ENCODE peak calls at places on chromosomes 12 and 14, in seven cellular contexts. F, H, K, S, R, N and W are unnamed samples.

GRCh38 chr14:93543766-93544165 is 113.0 kb downstream of the UNC79 start:
- DNase-seq in N (no peak), F (peak; percentile 23), R (peak; percentile 42), K (no peak), S (peak; percentile 10), H (peak; percentile 19), W (no peak)

GRCh38 chr14:96806836-96807235 is 9.7 kb downstream of the VRK1 start:
- DNase-seq in N (no peak), S (peak; percentile 90), R (no peak), F (no peak), K (no peak), H (no peak), W (no peak)

GRCh38 chr14:76323331-76324050 is 52.4 kb upstream of the ESRRB start:
- DNase-seq in R (no peak), K (no peak), F (no peak), N (no peak), H (no peak), S (no peak), W (no peak)

GRCh38 chr14:104341532-104342434 is 203.4 kb downstream of the KIF26A start:
- DNase-seq in R (peak; percentile 67), F (peak; percentile 40), S (peak; percentile 64), K (peak; percentile 83), N (no peak), H (peak; percentile 88), W (peak; percentile 85)

GRCh38 chr12:68958337-68958736 is 25.4 kb upstream of the CPM start:
- DNase-seq in N (peak; percentile 48), F (no peak), S (no peak), K (no peak), R (no peak), H (no peak), W (no peak)

GRCh38 chr12:52335598-52336262 is 14.5 kb upstream of the KRT83 start:
- DNase-seq in K (no peak), H (no peak), F (no peak), R (peak; percentile 78), S (no peak), N (no peak), W (no peak)

GRCh38 chr14:52263190-52263589 is 4.3 kb upstream of the PTGDR start:
- DNase-seq in S (no peak), N (no peak), H (no peak), F (no peak), R (no peak), K (no peak), W (no peak)

GRCh38 chr14:53640695-53641094 is 315.9 kb downstream of the BMP4 start:
- DNase-seq in H (no peak), N (no peak), F (peak; percentile 13), S (no peak), R (no peak), K (no peak), W (no peak)

GRCh38 chr12:96907681-96908163 is 665 bp downstream of the NEDD1 start:
- DNase-seq in S (peak; percentile 15), H (no peak), R (peak; percentile 42), K (peak; percentile 19), F (peak; percentile 59), N (no peak), W (no peak)

GRCh38 chr14:22545842-22546721 is 42.9 kb downstream of the DAD1 start:
- DNase-seq in S (no peak), N (no peak), H (no peak), R (no peak), F (peak; percentile 93), K (no peak), W (no peak)

GRCh38 chr12:105382771-105383632 is 52.5 kb downstream of the C12orf75 start:
- DNase-seq in K (peak; percentile 63), S (peak; percentile 55), N (peak; percentile 17), F (peak; percentile 84), R (peak; percentile 70), H (peak; percentile 41), W (peak; percentile 49)

GRCh38 chr12:94033112-94033511 is 115.3 kb upstream of the PLXNC1 start:
- DNase-seq in R (no peak), H (no peak), F (no peak), K (no peak), S (no peak), N (no peak), W (no peak)

GRCh38 chr14:102795060-102795925 is 18.0 kb downstream of the TRAF3 start:
- DNase-seq in N (no peak), R (no peak), F (peak; percentile 75), S (peak; percentile 82), H (no peak), K (no peak), W (no peak)

GRCh38 chr14:60645191-60645590 is 4.1 kb downstream of the SIX1 start:
- DNase-seq in H (no peak), K (no peak), S (no peak), N (no peak), R (no peak), F (no peak), W (no peak)

GRCh38 chr12:16611146-16611545 is 5.2 kb upstream of the LMO3 start:
- DNase-seq in R (no peak), N (no peak), K (no peak), H (no peak), S (no peak), F (no peak), W (no peak)

GRCh38 chr12:16610743-16611142 is 4.8 kb upstream of the LMO3 start:
- DNase-seq in S (no peak), H (no peak), R (no peak), F (no peak), N (no peak), K (no peak), W (no peak)

GRCh38 chr12:16613199-16613598 is 7.2 kb upstream of the LMO3 start:
- DNase-seq in S (no peak), R (no peak), H (no peak), K (no peak), N (no peak), F (no peak), W (no peak)

GRCh38 chr12:16610006-16610520 is 4.1 kb upstream of the LMO3 start:
- DNase-seq in R (no peak), S (no peak), F (no peak), N (no peak), H (no peak), K (no peak), W (no peak)

GRCh38 chr12:16612647-16613046 is 6.7 kb upstream of the LMO3 start:
- DNase-seq in F (no peak), N (no peak), R (no peak), K (no peak), H (no peak), S (no peak), W (no peak)
- TF ChIP-seq MAX in F (no peak), N (no peak), R (no peak), K (no peak), H (no peak), S (no peak), W (no peak)

DNA sequence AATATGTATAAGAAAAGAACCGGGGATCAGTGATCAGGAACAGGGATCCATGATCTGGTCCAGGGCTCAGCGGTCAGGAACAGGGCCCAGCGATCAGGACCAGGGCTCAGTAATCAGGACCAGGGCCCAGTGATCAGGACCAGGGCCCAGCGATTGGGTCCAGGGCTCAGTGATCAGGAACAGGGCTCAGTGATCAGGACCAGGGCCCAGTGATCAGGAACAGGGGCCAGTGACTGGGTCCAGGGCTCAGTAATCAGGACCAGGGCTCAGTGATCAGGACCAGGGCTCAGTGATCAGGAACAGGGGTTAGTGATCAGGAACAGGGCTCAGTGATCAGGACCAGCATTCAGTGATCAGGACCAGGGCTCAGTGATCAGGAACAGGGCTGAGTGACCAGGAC is 56.3 kb downstream of the TMEM121 start:
- DNase-seq in H (no peak), R (no peak), F (peak; percentile 18), S (peak; percentile 9), N (no peak), K (no peak), W (no peak)
- H3K4me2 ChIP-seq in H (no peak overlapping the region), R (no peak overlapping the region), F (no peak overlapping the region), S (no peak overlapping the region), N (peak overlapping the region; percentile 9), K (no peak overlapping the region), W (no peak overlapping the region)

DNA sequence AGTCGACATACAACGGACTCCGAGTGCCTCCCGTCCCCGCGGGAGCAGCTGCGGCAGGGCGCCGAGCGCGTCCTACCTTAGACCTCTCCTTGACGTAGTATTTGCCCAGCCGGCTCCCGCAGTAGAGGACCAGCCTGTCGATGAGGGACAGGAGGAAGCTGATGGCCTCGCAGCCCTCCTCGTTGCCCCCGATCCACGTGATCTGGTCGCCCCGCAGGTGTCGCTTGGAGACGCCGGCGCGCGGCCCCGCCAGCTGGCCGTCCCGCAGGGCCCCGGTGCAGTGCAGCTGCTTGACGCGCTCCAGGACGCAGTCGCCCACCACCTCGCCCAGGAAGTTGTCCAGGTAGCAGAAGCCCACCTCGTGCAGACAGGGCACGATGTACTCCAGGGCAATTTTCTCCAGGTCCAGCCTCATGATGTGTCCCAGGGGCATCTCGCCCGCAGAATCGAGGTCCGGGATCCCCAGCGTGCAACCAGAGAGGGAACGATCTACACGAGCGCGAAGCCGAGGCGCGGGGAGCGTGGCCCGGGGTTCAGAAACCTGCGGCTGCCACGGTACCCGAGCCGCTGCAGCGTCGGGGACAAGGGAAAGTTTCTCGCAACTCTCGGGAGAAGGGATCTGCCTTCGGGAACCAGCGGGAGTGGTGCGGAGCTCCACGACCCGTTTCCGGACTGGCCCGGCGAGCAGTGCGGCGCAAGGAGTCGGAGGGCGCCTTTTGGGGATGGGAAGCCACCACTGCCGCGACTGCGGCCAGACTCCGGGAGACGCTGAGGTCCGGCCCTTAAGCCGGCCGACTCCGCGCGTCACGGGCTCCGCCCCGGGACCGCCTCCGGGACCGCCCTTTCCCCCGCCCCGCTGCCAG is at the start of gene EGLN3:
- DNase-seq in S (peak; percentile 55), H (peak; percentile 68), R (peak; percentile 95), F (peak; percentile 78), K (peak; percentile 85), N (no peak), W (peak; percentile 77)
- H3K9ac ChIP-seq in S (peak within 1 kb of the TSS; percentile 59), H (peak within 1 kb of the TSS; percentile 67), R (peak within 1 kb of the TSS; percentile 5), F (peak within 1 kb of the TSS; percentile 4), K (peak within 1 kb of the TSS; percentile 69), N (peak within 1 kb of the TSS; percentile 12), W (peak within 1 kb of the TSS; percentile 37)

GRCh38 chr14:20803221-20803620 is 577 bp upstream of the RNASE1 start:
- DNase-seq in R (no peak), F (no peak), S (no peak), H (no peak), N (no peak), K (peak; percentile 41), W (no peak)

GRCh38 chr14:20799444-20799843 is 3.2 kb downstream of the RNASE1 start:
- DNase-seq in H (no peak), K (no peak), F (peak; percentile 64), S (no peak), N (no peak), R (no peak), W (no peak)

GRCh38 chr14:20802341-20803084 is at the start of gene RNASE1:
- DNase-seq in H (no peak), F (peak; percentile 85), S (peak; percentile 33), N (no peak), K (peak; percentile 24), R (no peak), W (no peak)

GRCh38 chr14:20799955-20800544 is 2.6 kb downstream of the RNASE1 start:
- DNase-seq in F (peak; percentile 90), R (no peak), S (peak; percentile 30), K (peak; percentile 35), N (no peak), H (no peak), W (no peak)

DNA sequence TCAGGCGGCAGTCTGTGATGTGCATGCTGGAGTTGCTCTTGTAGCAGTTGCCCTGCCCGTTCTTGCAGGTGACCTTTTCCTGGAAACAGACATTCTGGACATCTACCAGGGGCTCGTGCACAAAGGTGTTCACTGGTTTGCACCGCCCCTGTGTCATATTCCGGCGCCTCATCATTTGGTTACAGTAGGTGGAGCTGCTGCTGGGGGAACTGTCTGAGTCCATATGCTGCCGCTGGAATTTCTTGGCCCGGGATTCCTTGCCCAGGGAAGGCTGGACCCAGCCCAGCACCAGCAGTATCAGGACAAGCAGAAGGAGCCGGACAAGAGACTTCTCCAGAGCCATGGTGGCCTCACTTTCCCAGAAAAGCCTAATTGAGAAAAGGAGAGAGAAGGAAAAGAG is 918 bp downstream of the RNASE1 start:
- DNase-seq in N (no peak), F (peak; percentile 50), H (no peak), R (no peak), K (peak; percentile 22), S (no peak), W (no peak)
- TF ChIP-seq MAX in N (no peak), F (no peak), H (no peak), R (no peak), K (no peak), S (no peak), W (no peak)